ENCODE peak calls at places on chromosomes 7 and 10, in nine cellular contexts. U, P, G, C, V, R, H, K and J are unnamed samples.

GRCh38 chr7:4074994-4075393 is 607.1 kb upstream of the FOXK1 start:
- DNase-seq in K (no peak), R (no peak), P (no peak), C (no peak), U (no peak), H (no peak), V (no peak), G (no peak), J (no peak)

GRCh38 chr10:12782537-12782936 is 219.0 kb downstream of the CCDC3 start:
- DNase-seq in K (no peak), H (no peak), C (no peak), V (peak), R (peak), G (peak), P (peak), U (peak), J (no peak)

GRCh38 chr7:146655928-146656797 is 539.6 kb downstream of the CNTNAP2 start:
- DNase-seq in K (no peak), P (no peak), U (no peak), V (no peak), H (no peak), C (no peak), G (no peak), R (no peak), J (no peak)

GRCh38 chr10:19788902-19789301 is 27.3 kb upstream of the PLXDC2 start:
- DNase-seq in R (peak), K (no peak), G (no peak), V (peak), P (no peak), H (no peak), C (no peak), U (no peak), J (peak)

GRCh38 chr10:49756641-49757040 is 5.5 kb downstream of the OGDHL start:
- DNase-seq in H (peak), P (no peak), K (no peak), R (no peak), V (no peak), C (no peak), U (no peak), G (no peak), J (no peak)

GRCh38 chr7:100673302-100673941 is at the start of gene GNB2:
- DNase-seq in R (peak), C (peak), K (peak), P (peak), V (peak), U (peak), H (peak), G (peak), J (peak)

GRCh38 chr10:129203819-129204218 is 263.2 kb upstream of the MGMT start:
- DNase-seq in U (no peak), R (no peak), H (no peak), C (no peak), P (no peak), G (no peak), K (no peak), V (no peak), J (no peak)

GRCh38 chr10:93336110-93336509 is 146.0 kb downstream of the MYOF start:
- DNase-seq in K (no peak), U (no peak), R (no peak), V (no peak), C (no peak), G (no peak), H (no peak), P (no peak), J (no peak)

GRCh38 chr10:89793649-89794254 is 92.4 kb downstream of the KIF20B start:
- DNase-seq in U (peak), G (peak), C (no peak), P (no peak), V (peak), H (no peak), R (peak), K (peak), J (peak)

GRCh38 chr10:89798092-89798491 is 96.7 kb downstream of the KIF20B start:
- DNase-seq in U (no peak), K (no peak), V (no peak), G (no peak), R (no peak), H (no peak), C (no peak), P (no peak), J (no peak)

GRCh38 chr10:89795840-89796239 is 94.5 kb downstream of the KIF20B start:
- DNase-seq in H (no peak), K (no peak), R (no peak), U (no peak), V (no peak), C (no peak), P (no peak), G (no peak), J (no peak)

GRCh38 chr10:89789188-89789587 is 87.8 kb downstream of the KIF20B start:
- DNase-seq in K (no peak), G (no peak), H (no peak), C (no peak), U (no peak), P (no peak), V (no peak), R (no peak), J (no peak)

GRCh38 chr10:89792187-89792586 is 90.8 kb downstream of the KIF20B start:
- DNase-seq in K (no peak), C (no peak), V (peak), U (no peak), H (no peak), G (peak), R (peak), P (no peak), J (no peak)
- TF ChIP-seq CTCF in K (no peak), C (no peak), V (no peak), U (no peak), H (no peak), G (no peak), R (no peak), P (no peak), J (no peak)

DNA sequence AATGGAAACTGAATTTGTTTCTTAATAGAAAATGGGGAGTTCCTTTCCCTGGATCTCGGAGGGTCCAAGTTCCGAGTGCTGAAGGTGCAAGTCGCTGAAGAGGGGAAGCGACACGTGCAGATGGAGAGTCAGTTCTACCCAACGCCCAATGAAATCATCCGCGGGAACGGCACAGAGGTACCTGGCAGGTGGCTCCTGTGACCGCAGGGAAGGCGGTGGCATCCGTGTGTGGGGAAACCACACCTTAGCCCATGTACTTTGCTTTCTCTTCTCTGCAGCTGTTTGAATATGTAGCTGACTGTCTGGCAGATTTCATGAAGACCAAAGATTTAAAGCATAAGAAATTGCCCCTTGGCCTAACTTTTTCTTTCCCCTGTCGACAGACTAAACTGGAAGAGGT is 12.6 kb downstream of the HKDC1 start:
- DNase-seq in K (no peak), G (no peak), P (no peak), C (no peak), V (no peak), H (peak), R (no peak), U (no peak), J (no peak)
- H3K4me3 ChIP-seq in K (no peak), G (no peak), P (no peak), C (no peak), V (no peak), H (no peak), R (no peak), U (no peak), J (no peak)

GRCh38 chr10:101494650-101495049 is 93.4 kb downstream of the POLL start:
- DNase-seq in P (no peak), C (no peak), H (no peak), V (no peak), K (no peak), G (no peak), R (no peak), U (no peak), J (no peak)

GRCh38 chr10:101492814-101493213 is 95.2 kb downstream of the POLL start:
- DNase-seq in R (no peak), U (no peak), P (no peak), G (no peak), K (no peak), C (no peak), H (no peak), V (no peak), J (no peak)

GRCh38 chr10:101493249-101493648 is 94.8 kb downstream of the POLL start:
- DNase-seq in V (no peak), U (no peak), G (no peak), H (no peak), P (no peak), C (no peak), R (no peak), K (no peak), J (no peak)

GRCh38 chr10:101493782-101494281 is 94.2 kb downstream of the POLL start:
- DNase-seq in V (no peak), H (no peak), K (no peak), P (no peak), U (no peak), G (no peak), C (no peak), R (no peak), J (no peak)

DNA sequence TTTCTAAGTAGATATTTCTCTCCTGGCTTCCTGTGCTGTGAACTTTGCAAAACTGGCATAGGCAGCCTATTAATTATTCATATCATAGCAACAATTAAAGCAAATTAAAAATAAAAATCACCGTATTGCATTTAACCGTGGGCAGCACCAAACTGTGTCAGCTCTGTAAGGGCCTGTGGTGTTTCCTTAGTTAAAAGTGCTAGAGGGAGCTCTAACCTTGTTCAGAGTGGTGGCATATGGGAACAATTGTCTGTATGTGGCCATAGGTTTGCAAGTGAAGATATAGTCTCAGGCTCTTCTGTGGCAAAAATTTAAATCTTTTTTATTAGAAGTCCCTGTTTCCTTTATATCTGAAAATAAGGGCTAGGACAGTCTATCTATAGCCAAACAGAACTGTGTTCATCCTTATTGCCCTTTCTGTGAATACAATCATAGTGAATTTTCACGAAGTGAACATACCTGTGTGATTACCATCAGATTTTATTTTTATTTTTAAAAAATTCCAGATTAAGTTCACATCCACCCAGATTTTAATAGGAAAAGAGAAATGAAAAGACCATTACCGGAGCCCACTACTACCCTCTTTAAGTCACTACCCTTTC is 92.6 kb downstream of the POLL start:
- DNase-seq in K (no peak), U (peak), C (no peak), P (no peak), R (peak), G (peak), V (peak), H (no peak), J (no peak)
- TF ChIP-seq CTCF in K (peak), U (peak), C (peak), P (no peak), R (peak), G (peak), V (no peak), H (no peak), J (peak)

GRCh38 chr10:83062871-83063270 is 1076.4 kb upstream of the GHITM start:
- DNase-seq in V (no peak), P (no peak), H (no peak), U (no peak), G (no peak), K (no peak), C (no peak), R (no peak), J (no peak)
- H3K4me3 ChIP-seq in V (no peak), P (no peak), H (no peak), U (no peak), G (no peak), K (no peak), C (no peak), R (no peak), J (no peak)

GRCh38 chr10:28300027-28300426 is 2.8 kb downstream of the MPP7 start:
- DNase-seq in G (no peak), R (no peak), H (no peak), U (no peak), P (no peak), C (no peak), V (no peak), K (no peak), J (no peak)
- TF ChIP-seq CTCF in G (no peak), R (peak), H (no peak), U (no peak), P (no peak), C (no peak), V (no peak), K (peak), J (peak)

DNA sequence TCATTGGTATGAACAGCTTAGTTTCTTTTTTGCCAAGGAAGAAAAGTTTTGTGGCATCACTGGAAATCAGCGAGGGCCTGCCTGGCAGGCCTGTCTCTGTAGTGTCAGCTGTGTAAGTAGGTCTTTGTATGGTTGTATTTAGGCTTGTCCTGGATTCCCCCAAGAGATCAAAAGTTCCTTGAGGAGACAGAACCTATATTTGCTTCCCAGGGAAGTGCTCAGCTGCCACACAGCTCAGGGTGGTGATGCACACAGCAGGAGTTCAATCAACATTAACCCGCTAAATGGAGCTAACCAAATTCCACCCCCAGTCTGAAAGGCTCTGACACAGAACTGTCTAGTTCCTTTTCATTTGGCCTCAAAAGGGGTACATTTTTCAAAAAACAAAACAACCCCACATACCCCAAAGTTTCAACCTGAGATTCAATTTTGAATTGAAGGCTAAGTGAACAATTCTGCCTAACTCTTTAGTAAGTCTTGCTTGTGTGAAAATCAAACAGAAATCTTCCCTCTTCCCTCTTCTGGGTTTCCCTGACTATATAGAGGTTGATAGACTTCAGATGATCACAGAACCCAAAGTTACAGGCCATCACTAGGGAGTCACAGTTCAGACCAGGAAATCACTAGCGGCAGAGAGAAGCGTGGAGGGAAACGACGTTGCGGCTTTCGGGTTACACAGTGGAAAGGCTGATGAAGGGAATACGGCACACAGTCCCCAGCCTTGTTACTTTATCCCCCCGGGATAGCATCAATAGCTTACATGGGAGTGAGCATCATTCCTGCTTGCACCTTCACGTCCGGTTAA is 124.5 kb downstream of the CLEC2L start:
- DNase-seq in G (no peak), C (no peak), R (peak), V (no peak), K (no peak), H (no peak), U (no peak), P (no peak), J (no peak)
- H3K4me3 ChIP-seq in G (no peak), C (no peak), R (no peak), V (no peak), K (no peak), H (no peak), U (no peak), P (peak), J (no peak)

GRCh38 chr7:105399043-105399725 is 10.5 kb upstream of the SRPK2 start:
- DNase-seq in G (peak), V (peak), C (no peak), H (no peak), K (no peak), P (no peak), R (peak), U (no peak), J (no peak)
- TF ChIP-seq CTCF in G (peak), V (peak), C (peak), H (no peak), K (peak), P (peak), R (peak), U (no peak), J (peak)

DNA sequence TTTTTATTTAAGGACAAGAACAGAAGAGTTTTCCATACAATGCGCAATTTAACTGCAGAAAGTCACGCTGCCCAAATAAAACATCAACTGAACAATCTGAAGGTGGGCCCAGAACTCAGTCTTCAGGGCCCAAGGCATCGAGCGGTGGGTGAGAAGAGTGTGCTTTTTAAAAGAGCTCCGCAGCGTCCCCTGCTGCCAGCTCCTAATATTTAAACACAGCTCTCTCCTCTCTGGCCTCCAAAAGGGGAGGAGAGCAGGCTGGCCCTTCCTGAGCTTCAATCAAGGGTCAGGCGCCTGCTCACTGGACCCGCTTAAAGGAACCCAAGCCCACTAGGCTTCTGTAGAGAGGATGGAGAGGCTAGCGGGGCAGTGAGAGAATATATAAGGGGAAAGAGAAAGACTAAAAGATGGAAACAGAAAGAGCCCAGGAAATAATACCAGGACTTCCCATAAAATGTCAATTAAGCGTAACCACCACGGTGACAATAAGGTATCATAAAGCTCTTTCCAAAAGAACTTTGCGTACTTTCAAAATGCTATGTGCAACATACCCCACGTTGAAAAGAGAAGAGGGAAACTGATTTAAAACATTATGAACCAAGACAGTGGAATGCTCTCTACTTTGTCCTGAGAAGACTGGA is 2.8 kb downstream of the FAM53B start:
- DNase-seq in P (peak), U (no peak), V (peak), H (peak), G (peak), R (peak), K (no peak), C (peak), J (no peak)
- H3K4me3 ChIP-seq in P (peak), U (peak), V (peak), H (peak), G (no peak), R (no peak), K (no peak), C (peak), J (no peak)

GRCh38 chr7:157498690-157499089 is 161.9 kb downstream of the DNAJB6 start:
- DNase-seq in P (no peak), U (no peak), H (peak), G (no peak), C (no peak), R (no peak), V (no peak), K (no peak), J (no peak)
- TF ChIP-seq CTCF in P (no peak), U (no peak), H (no peak), G (no peak), C (no peak), R (no peak), V (no peak), K (no peak), J (no peak)

GRCh38 chr10:6348091-6348862 is 145.5 kb downstream of the PFKFB3 start:
- DNase-seq in P (peak), U (no peak), C (peak), G (no peak), H (peak), V (no peak), K (no peak), R (no peak), J (no peak)
- H3K4me3 ChIP-seq in P (no peak), U (no peak), C (no peak), G (no peak), H (no peak), V (no peak), K (no peak), R (no peak), J (no peak)